ENCODE peak calls at places on chromosome 10, in nine cellular contexts. O is cardiac muscle cell, D is GM23338, I is right atrium auricular region, L is heart left ventricle, A is psoas muscle, E is fibroblast of lung, Q is tibial nerve, V is uterus. C is an unnamed sample. For H3K36me3, the result is how much of the 10 kb centered on the place peaks cover.

GRCh38 chr10:43395571-43396060 is 13.4 kb downstream of the HNRNPF start:
- DNase-seq in D (peak), V (peak), I (no peak), Q (no peak), E (no peak), L (peak), A (no peak), O (peak), C (no peak)

GRCh38 chr10:73641272-73642060 is at the start of gene MYOZ1:
- DNase-seq in E (no peak), I (no peak), D (peak), V (no peak), L (no peak), A (peak), O (peak), Q (no peak), C (peak)

GRCh38 chr10:74208081-74208480 is 57.1 kb downstream of the ADK start:
- DNase-seq in V (no peak), A (peak), L (no peak), D (peak), Q (no peak), I (no peak), O (no peak), E (no peak), C (no peak)

GRCh38 chr10:4391683-4392082 is 434.3 kb upstream of the AKR1E2 start:
- DNase-seq in Q (no peak), I (no peak), D (peak), L (no peak), A (peak), E (no peak), V (no peak), O (peak), C (no peak)

GRCh38 chr10:30986027-30986672 is 45.5 kb downstream of the ZNF438 start:
- DNase-seq in I (no peak), A (no peak), D (no peak), L (no peak), O (peak), V (no peak), Q (no peak), E (peak), C (no peak)

GRCh38 chr10:103396789-103397087 is 312 bp downstream of the PDCD11 start:
- DNase-seq in O (no peak), A (no peak), E (no peak), D (no peak), V (no peak), L (no peak), Q (no peak), I (no peak), C (no peak)

GRCh38 chr10:86086418-86086817 is 280.2 kb downstream of the GRID1 start:
- DNase-seq in V (no peak), I (no peak), Q (no peak), L (no peak), E (no peak), A (no peak), O (no peak), D (no peak), C (no peak)

GRCh38 chr10:97914837-97915211 is 65.2 kb downstream of the GOLGA7B start:
- DNase-seq in V (peak), L (peak), Q (peak), A (peak), O (peak), D (peak), I (no peak), E (peak), C (no peak)

DNA sequence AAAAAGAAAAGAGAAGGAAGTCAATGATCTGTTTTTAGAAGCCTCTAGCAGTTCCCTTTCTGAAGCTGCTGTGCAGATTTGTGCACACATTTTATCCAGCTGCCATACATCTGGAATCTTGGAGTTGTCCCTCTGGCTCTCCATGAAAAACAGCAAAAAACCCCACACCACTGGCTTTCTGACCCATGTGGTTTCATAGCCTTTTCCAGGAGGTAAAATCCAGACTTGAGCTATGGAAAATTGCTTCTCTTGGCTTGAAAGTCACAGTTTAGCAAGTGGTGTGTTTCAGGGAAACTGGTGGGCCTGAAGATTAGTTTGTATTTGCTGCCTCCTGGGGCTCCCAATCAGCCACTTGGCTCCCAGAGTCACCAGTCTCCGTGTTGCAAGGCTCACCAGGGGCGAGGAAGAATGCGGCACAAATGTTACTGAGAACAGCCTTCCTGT is 50.2 kb upstream of the ADRB1 start:
- DNase-seq in O (peak), D (no peak), V (no peak), A (peak), Q (peak), L (peak), I (peak), E (peak), C (no peak)
- TF ChIP-seq CTCF in O (no peak), D (no peak), V (no peak), A (no peak), Q (no peak), L (no peak), I (no peak), E (no peak), C (peak)

DNA sequence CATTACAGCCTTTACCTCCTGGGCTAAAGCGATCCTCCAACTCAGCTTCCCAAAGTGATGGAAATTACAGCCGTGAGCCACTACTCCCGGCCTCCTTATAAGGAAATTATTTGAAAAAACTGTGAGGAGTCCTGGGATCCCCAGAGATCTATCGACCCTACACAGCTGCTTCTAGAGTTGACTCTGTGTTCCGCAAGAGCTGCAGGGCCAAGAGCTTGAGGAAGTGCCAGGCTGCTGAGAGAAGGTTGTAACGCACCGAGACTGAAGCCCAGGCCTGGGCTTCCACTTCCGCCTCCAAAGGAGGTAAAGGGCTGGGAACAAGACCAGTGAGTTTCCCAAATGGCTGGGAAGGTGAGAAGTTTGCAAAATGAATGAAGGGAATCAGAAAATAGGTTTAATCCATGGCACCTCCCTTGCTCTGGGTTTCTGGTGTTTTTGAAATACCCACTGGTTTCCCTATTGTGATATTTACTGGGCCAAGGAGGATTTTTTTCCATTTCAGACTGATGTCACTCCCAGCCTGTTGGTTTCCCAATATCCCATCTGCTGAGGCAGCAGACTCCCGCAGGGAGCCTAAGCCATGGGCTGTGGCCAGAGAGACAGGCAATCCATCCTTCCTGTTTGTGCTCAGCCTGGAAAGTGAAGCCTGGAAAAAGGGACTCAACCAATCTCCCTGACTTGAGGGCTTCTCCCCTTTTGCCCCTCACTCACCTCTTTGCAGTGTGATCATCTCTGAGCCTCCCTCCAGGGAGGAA is 22.9 kb downstream of the FAM107B start:
- DNase-seq in I (peak), L (peak), V (peak), E (peak), O (peak), Q (peak), A (peak), D (peak), C (no peak)
- H3K36me3 ChIP-seq in I (under half), L (under half), V (under half), E (under half), O (under half), Q (under half), A (under half), D (under half), C (under half)

DNA sequence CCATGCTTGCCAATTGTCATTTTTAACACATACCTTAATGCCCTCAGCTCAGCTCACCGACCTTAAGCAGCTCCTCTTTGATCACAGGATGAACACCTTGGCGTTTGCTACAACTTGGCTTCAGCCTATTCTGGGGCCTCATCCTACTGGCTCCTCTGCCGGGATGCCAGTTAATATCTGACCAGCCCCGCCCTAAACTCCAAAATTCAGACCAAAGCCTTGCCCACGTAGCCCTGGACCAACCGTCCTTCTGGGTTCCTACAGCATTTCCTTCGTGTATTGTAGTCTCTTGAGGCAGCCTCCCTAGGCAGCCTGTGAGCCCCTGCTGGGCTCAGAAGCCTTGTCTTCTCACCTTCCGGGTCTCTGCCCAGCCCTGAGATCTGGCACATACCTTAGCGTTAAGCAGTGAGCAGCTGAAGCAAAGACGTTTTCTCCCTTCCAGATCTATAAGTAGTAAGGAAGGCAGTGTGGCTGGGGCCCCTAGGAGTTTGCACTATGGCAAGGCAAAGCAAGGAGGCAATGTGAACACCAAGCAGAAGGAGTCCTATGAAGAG is 836 bp downstream of the ENO4 start:
- DNase-seq in Q (no peak), V (no peak), D (no peak), O (no peak), A (no peak), I (no peak), E (no peak), L (no peak), C (no peak)
- H3K4me3 ChIP-seq in Q (peak), V (peak), D (peak), O (peak), A (peak), I (peak), E (no peak), L (peak), C (peak)

DNA sequence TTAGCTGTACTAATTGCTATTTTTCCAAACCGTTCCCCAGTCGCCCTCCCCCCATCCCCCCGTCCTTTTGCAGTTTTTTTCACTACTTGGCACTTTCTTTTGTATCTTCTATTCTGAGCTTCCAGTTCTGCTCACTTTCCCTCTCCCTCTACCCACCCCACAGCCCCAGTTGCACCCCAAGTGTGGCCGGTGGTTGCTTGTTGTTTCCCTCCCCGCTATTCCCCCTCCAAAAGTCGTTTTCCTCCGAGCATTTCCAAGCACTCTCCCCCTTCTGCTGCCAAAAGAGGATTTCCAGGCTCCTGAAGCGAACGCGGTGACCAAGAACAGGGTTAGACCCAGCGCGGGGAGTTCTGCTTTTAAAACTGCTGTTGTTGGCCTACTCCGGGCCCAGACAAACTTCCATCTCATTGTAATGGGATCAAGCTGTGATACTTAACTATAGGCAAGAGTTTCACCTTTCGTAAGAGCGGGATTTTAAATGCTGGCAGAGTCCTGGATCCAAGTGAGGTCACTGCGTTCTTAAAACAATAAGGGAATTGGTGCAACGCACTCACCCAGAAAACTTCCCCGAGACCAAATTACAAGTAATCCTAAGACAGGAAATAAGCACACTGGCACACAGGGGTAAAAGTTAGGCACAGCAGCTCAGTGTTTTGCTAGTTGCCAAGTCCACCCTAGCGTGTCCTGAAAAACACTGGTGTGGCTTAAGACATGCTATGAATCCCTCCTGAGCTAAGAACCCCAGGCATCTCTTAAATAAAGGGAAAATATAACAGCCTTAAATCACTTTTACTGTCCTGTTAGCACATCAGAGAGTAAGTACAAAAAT is 1.5 kb upstream of the RGS10 start:
- DNase-seq in Q (no peak), V (no peak), I (no peak), O (no peak), A (no peak), E (no peak), D (peak), L (no peak), C (no peak)
- TF ChIP-seq CTCF in Q (no peak), V (no peak), I (no peak), O (no peak), A (no peak), E (no peak), D (no peak), L (no peak), C (no peak)

C was measured in BJ.